ENCODE peak calls at places on chromosomes 13 and 19, in ten cellular contexts. L is neural crest cell, S is K562, R is fibroblast of lung, Z is esophagus squamous epithelium, N is A549, J is endothelial cell of umbilical vein, Q is ascending aorta, M is heart right ventricle, G is IMR-90. D is an unnamed sample.
A peak's percentile ranks its signal among the peaks of the same experiment; 100 is the strongest.

GRCh38 chr13:26899153-26899552 is 138.6 kb upstream of the GPR12 start:
- DNase-seq in L (no peak), S (no peak), R (no peak), Z (no peak), N (no peak), J (no peak), Q (no peak), M (no peak), G (no peak), D (no peak)

GRCh38 chr19:14368011-14368513 is 13.2 kb upstream of the ADGRE5 start:
- DNase-seq in L (no peak), S (peak; percentile 2), R (no peak), Z (no peak), N (no peak), J (no peak), Q (no peak), M (no peak), G (no peak), D (no peak)

GRCh38 chr19:38024991-38025716 is 118.1 kb downstream of the SIPA1L3 start:
- DNase-seq in L (no peak), S (peak; percentile 38), R (no peak), Z (no peak), N (no peak), J (no peak), Q (no peak), M (no peak), G (no peak), D (no peak)

GRCh38 chr13:114072421-114072820 is 60.0 kb downstream of the RASA3 start:
- DNase-seq in L (no peak), S (no peak), R (no peak), Z (no peak), N (no peak), J (no peak), Q (no peak), M (no peak), G (no peak), D (peak; percentile 22)

GRCh38 chr13:44651209-44651608 is 75.1 kb upstream of the TSC22D1 start:
- DNase-seq in L (no peak), S (no peak), R (no peak), Z (no peak), N (no peak), J (no peak), Q (no peak), M (no peak), G (no peak), D (no peak)

GRCh38 chr13:36885901-36886300 is 34.1 kb downstream of the SMAD9 start:
- DNase-seq in L (no peak), S (no peak), R (no peak), Z (no peak), N (no peak), J (no peak), Q (no peak), M (no peak), G (no peak), D (no peak)

GRCh38 chr13:21039097-21039800 is 22.1 kb downstream of the LATS2 start:
- DNase-seq in L (no peak), S (no peak), R (no peak), Z (no peak), N (no peak), J (peak; percentile 68), Q (no peak), M (no peak), G (no peak), D (no peak)

GRCh38 chr13:91546865-91547264 is 148.4 kb downstream of the GPC5 start:
- DNase-seq in L (no peak), S (no peak), R (peak; percentile 34), Z (no peak), N (no peak), J (no peak), Q (no peak), M (no peak), G (peak; percentile 9), D (no peak)

GRCh38 chr13:40362502-40362901 is 303.9 kb downstream of the FOXO1 start:
- DNase-seq in L (no peak), S (no peak), R (no peak), Z (no peak), N (no peak), J (no peak), Q (peak; percentile 28), M (no peak), G (no peak), D (no peak)

GRCh38 chr13:67740871-67741475 is 510.8 kb upstream of the PCDH9 start:
- DNase-seq in L (no peak), S (no peak), R (peak; percentile 7), Z (no peak), N (no peak), J (no peak), Q (no peak), M (no peak), G (no peak), D (no peak)

GRCh38 chr19:16773259-16773658 is 53.6 kb downstream of the NWD1 start:
- DNase-seq in L (no peak), S (no peak), R (no peak), Z (no peak), N (no peak), J (no peak), Q (no peak), M (no peak), G (no peak), D (no peak)

GRCh38 chr13:49374585-49375290 is 69.1 kb downstream of the CAB39L start:
- DNase-seq in L (no peak), S (peak; percentile 17), R (peak; percentile 84), Z (no peak), N (peak; percentile 18), J (peak; percentile 5), Q (no peak), M (no peak), G (peak; percentile 87), D (no peak)

GRCh38 chr19:52896431-52897148 is 845 bp downstream of the ZNF320 start:
- DNase-seq in L (peak; percentile 7), S (peak; percentile 58), R (peak; percentile 10), Z (no peak), N (no peak), J (no peak), Q (no peak), M (peak; percentile 20), G (peak; percentile 1), D (peak; percentile 66)

DNA sequence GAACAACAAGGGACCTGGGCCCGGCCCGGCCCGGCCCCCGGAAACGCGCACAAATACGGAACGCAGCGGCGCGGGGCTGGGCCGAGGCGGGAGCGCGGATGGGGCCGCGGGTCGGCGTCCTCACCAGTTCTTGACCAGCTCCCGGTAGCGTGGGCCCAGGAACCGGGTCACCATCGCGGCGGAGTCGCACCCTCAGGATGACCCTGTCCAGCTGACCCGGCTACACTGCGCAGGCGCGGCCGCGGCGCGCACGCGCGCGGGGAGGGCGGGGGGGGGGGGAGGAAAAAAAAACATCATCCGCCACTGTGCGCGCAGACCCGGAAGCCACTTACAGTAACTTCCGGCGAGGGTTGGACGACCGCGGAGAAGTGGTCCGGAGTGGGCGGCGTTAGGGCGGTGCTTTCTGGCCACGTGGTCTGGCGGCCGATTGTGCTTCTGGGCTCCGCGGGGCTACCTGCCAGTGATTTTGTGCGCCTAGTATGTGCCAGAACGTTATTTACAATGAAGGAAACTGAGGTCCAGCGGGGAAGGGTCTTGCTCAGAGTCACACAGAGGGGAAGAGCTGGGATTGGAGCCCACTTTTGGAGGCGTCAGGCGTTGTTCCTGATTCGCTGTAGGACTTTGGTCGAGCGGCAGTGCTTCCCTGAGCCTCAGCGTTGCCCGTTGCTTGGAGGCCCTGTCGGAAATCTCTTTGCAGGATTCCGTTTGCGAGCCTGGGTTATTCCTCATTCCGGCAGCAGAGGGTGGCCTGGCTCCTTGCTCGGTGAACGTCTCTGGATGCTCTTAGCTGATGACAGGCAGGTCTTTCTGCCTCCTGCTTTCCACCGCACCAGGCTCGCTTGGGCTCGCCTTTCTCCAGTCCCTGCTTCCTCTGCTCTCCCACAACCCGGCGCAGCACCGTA is at the start of gene UQCR11:
- DNase-seq in L (peak; percentile 87), S (peak; percentile 98), R (peak; percentile 97), Z (peak; percentile 84), N (peak; percentile 94), J (peak; percentile 95), Q (peak; percentile 97), M (peak; percentile 96), G (peak; percentile 96), D (peak; percentile 97)
- TF ChIP-seq CTCF in L (peak; percentile 67), S (peak; percentile 75), R (peak; percentile 71), Z (no peak), N (peak; percentile 15), J (peak; percentile 60), Q (peak; percentile 65), M (peak; percentile 75), G (peak; percentile 67), D (peak; percentile 56)

GRCh38 chr19:40511487-40511886 is 44.7 kb downstream of the SPTBN4 start:
- DNase-seq in L (no peak), S (no peak), R (no peak), Z (no peak), N (no peak), J (no peak), Q (no peak), M (no peak), G (no peak), D (no peak)

GRCh38 chr19:40513741-40514315 is 47.0 kb downstream of the SPTBN4 start:
- DNase-seq in L (no peak), S (no peak), R (no peak), Z (no peak), N (no peak), J (no peak), Q (no peak), M (no peak), G (no peak), D (no peak)

GRCh38 chr19:40512110-40512472 is 45.3 kb downstream of the SPTBN4 start:
- DNase-seq in L (no peak), S (no peak), R (no peak), Z (no peak), N (no peak), J (no peak), Q (no peak), M (no peak), G (no peak), D (no peak)

GRCh38 chr19:40513345-40513678 is 46.5 kb downstream of the SPTBN4 start:
- DNase-seq in L (no peak), S (no peak), R (no peak), Z (no peak), N (no peak), J (no peak), Q (no peak), M (no peak), G (no peak), D (no peak)

GRCh38 chr19:40512473-40513344 is 45.9 kb downstream of the SPTBN4 start:
- DNase-seq in L (peak; percentile 23), S (no peak), R (no peak), Z (no peak), N (peak; percentile 65), J (no peak), Q (no peak), M (no peak), G (peak; percentile 11), D (no peak)
- TF ChIP-seq CTCF in L (no peak), S (no peak), R (no peak), Z (no peak), N (no peak), J (no peak), Q (no peak), M (no peak), G (no peak), D (no peak)

GRCh38 chr19:18940791-18941627 is at the start of gene HOMER3:
- DNase-seq in L (peak; percentile 84), S (peak; percentile 95), R (peak; percentile 56), Z (no peak), N (peak; percentile 36), J (peak; percentile 20), Q (peak; percentile 87), M (peak; percentile 85), G (peak; percentile 39), D (peak; percentile 91)
- TF ChIP-seq CTCF in L (peak; percentile 39), S (peak; percentile 63), R (no peak), Z (peak; percentile 23), N (peak; percentile 53), J (no peak), Q (peak; percentile 27), M (peak; percentile 49), G (peak; percentile 48), D (no peak)

GRCh38 chr13:20035130-20035529 is 76.6 kb downstream of the ZMYM2 start:
- DNase-seq in L (no peak), S (no peak), R (peak; percentile 12), Z (no peak), N (peak; percentile 26), J (no peak), Q (no peak), M (no peak), G (no peak), D (no peak)
- TF ChIP-seq CTCF in L (peak; percentile 23), S (no peak), R (no peak), Z (no peak), N (peak; percentile 37), J (no peak), Q (no peak), M (peak; percentile 50), G (no peak), D (no peak)